ENCODE peak calls at places on chromosomes 16 and 17, in seven cellular contexts. W is small intestine; G is CD8-positive, alpha-beta memory T cell; X is PC-3; Y is left ventricle myocardium inferior; B is heart left ventricle; D is stomach. F is an unnamed sample.

GRCh38 chr17:79422236-79422635 is 188.6 kb downstream of the RBFOX3 start:
- DNase-seq in W (no peak), G (no peak), X (no peak), Y (no peak), B (no peak), D (no peak), F (no peak)

GRCh38 chr16:70574595-70575271 is 51.1 kb downstream of the SF3B3 start:
- DNase-seq in W (no peak), G (no peak), X (no peak), Y (no peak), B (no peak), D (no peak), F (no peak)

GRCh38 chr17:66715745-66716156 is 119.2 kb upstream of the CACNG5 start:
- DNase-seq in W (peak; percentile 69), G (no peak), X (peak; percentile 92), Y (no peak), B (no peak), D (no peak), F (no peak)

GRCh38 chr17:6748617-6749016 is 7.2 kb upstream of the XAF1 start:
- DNase-seq in W (no peak), G (no peak), X (no peak), Y (no peak), B (no peak), D (no peak), F (no peak)

GRCh38 chr16:67017451-67017750 is 11.5 kb upstream of the CBFB start:
- DNase-seq in W (no peak), G (no peak), X (no peak), Y (no peak), B (no peak), D (no peak), F (peak; percentile 1)

GRCh38 chr17:29124931-29125270 is 55.3 kb downstream of the MYO18A start:
- DNase-seq in W (peak; percentile 89), G (no peak), X (peak; percentile 57), Y (peak; percentile 58), B (peak; percentile 71), D (peak; percentile 96), F (peak; percentile 52)

GRCh38 chr16:27726621-27727275 is 176.8 kb downstream of the KATNIP start:
- DNase-seq in W (peak; percentile 29), G (no peak), X (peak; percentile 72), Y (no peak), B (no peak), D (no peak), F (no peak)

GRCh38 chr17:81173761-81174160 is 7.7 kb upstream of the AATK start:
- DNase-seq in W (no peak), G (no peak), X (no peak), Y (no peak), B (no peak), D (no peak), F (no peak)

GRCh38 chr16:17335826-17336492 is 134.8 kb downstream of the XYLT1 start:
- DNase-seq in W (no peak), G (no peak), X (no peak), Y (no peak), B (no peak), D (no peak), F (no peak)

GRCh38 chr17:31095239-31096105 is 695 bp downstream of the NF1 start:
- DNase-seq in W (peak; percentile 26), G (peak; percentile 13), X (peak; percentile 25), Y (peak; percentile 41), B (peak; percentile 53), D (peak; percentile 40), F (peak; percentile 65)

GRCh38 chr17:27265333-27265732 is 28.6 kb upstream of the WSB1 start:
- DNase-seq in W (no peak), G (no peak), X (peak; percentile 3), Y (no peak), B (no peak), D (no peak), F (no peak)

GRCh38 chr16:66382171-66382965 is 15.9 kb downstream of the CDH5 start:
- DNase-seq in W (no peak), G (no peak), X (peak; percentile 85), Y (no peak), B (no peak), D (no peak), F (no peak)

GRCh38 chr17:2237521-2237921 is 66.1 kb downstream of the SMG6 start:
- DNase-seq in W (no peak), G (no peak), X (no peak), Y (peak; percentile 55), B (peak; percentile 84), D (no peak), F (no peak)

GRCh38 chr17:34199932-34200534 is 55.1 kb upstream of the CCL2 start:
- DNase-seq in W (peak; percentile 76), G (peak; percentile 46), X (peak; percentile 77), Y (peak; percentile 44), B (peak; percentile 66), D (peak; percentile 78), F (peak; percentile 78)

GRCh38 chr17:14245002-14245401 is 8.3 kb upstream of the CDRT15 start:
- DNase-seq in W (no peak), G (no peak), X (no peak), Y (no peak), B (no peak), D (no peak), F (no peak)

GRCh38 chr17:43217614-43218087 is 6.0 kb downstream of the TMEM106A start:
- DNase-seq in W (no peak), G (no peak), X (no peak), Y (no peak), B (no peak), D (no peak), F (no peak)

GRCh38 chr16:56911771-56912541 is 20.0 kb upstream of the HERPUD1 start:
- DNase-seq in W (no peak), G (no peak), X (no peak), Y (peak; percentile 23), B (peak; percentile 70), D (peak; percentile 40), F (peak; percentile 82)

GRCh38 chr16:68227850-68228553 is 7.9 kb downstream of the ESRP2 start:
- DNase-seq in W (no peak), G (no peak), X (no peak), Y (no peak), B (no peak), D (peak; percentile 78), F (no peak)

GRCh38 chr16:10564591-10564990 is 15.8 kb downstream of the EMP2 start:
- DNase-seq in W (no peak), G (no peak), X (no peak), Y (no peak), B (no peak), D (no peak), F (peak; percentile 70)

GRCh38 chr17:29050176-29050575 is 7.2 kb downstream of the PIPOX start:
- DNase-seq in W (no peak), G (no peak), X (no peak), Y (no peak), B (no peak), D (no peak), F (no peak)

GRCh38 chr17:28717578-28718316 is at the start of gene RAB34:
- DNase-seq in W (no peak), G (no peak), X (peak; percentile 80), Y (peak; percentile 72), B (peak; percentile 76), D (peak; percentile 47), F (peak; percentile 94)

GRCh38 chr16:87963400-87963799 is 12.2 kb downstream of the BANP start:
- DNase-seq in W (no peak), G (peak; percentile 44), X (peak; percentile 50), Y (no peak), B (no peak), D (no peak), F (no peak)
- H3K4me1 ChIP-seq in W (no peaks in the 10 kb centered on the region), G (peaks cover 45% of the 10 kb centered on the region), X (peaks cover 11% of the 10 kb centered on the region), Y (peaks cover 69% of the 10 kb centered on the region), B (peaks cover 28% of the 10 kb centered on the region), D (peaks cover 61% of the 10 kb centered on the region), F (no peaks in the 10 kb centered on the region)

GRCh38 chr16:88739139-88739974 is 33.1 kb downstream of the CTU2 start:
- DNase-seq in W (no peak), G (no peak), X (no peak), Y (no peak), B (no peak), D (no peak), F (no peak)

GRCh38 chr16:88740727-88741055 is 34.4 kb downstream of the CTU2 start:
- DNase-seq in W (no peak), G (no peak), X (no peak), Y (no peak), B (no peak), D (no peak), F (no peak)

GRCh38 chr16:88738167-88739084 is 32.1 kb downstream of the CTU2 start:
- DNase-seq in W (no peak), G (no peak), X (no peak), Y (no peak), B (no peak), D (no peak), F (no peak)

GRCh38 chr16:88741368-88741767 is 35.1 kb downstream of the CTU2 start:
- DNase-seq in W (no peak), G (no peak), X (no peak), Y (no peak), B (no peak), D (no peak), F (no peak)

DNA sequence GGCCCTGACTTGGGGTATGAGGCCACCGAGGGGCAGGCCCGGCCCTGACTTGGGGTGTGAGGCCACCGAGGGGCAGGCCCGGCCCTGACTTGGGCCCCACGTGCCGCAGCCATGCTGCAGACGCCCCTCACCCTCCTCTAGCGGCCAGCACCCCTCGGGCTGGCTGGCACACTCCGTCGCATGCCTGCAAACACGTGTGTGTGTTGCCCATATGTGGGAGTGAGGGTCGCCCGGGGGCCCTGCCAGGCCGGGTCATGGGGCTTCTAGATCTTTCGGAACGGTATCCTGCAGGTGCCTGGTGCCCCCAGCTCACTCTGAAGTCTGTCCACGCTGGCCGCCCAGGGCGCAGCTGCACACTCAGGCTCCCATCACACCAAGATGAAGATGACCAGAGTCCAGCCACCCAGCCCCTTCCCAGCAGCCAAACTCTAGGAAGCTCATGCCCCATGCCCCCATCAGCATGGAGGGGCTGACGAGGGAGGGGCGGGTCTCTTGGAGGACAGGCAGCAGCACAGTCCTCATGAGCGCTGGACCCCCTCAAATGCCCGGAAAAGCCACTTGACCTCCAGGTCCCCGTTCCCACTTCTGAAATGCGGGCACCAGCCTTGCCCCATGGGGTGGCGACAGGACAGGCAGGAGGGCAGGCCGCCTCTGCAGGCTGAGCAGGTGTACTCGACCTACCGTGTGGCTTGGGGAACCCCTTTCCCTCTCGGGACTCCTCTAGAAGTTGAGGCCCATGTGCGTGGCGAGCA is 33.8 kb downstream of the CTU2 start:
- DNase-seq in W (no peak), G (no peak), X (no peak), Y (no peak), B (no peak), D (no peak), F (no peak)
- H3K27me3 ChIP-seq in W (no peaks in the 10 kb centered on the region), G (no peaks in the 10 kb centered on the region), X (no peaks in the 10 kb centered on the region), Y (no peaks in the 10 kb centered on the region), B (no peaks in the 10 kb centered on the region), D (no peaks in the 10 kb centered on the region), F (no peaks in the 10 kb centered on the region)

GRCh38 chr16:85387731-85388295 is 225.3 kb upstream of the GSE1 start:
- DNase-seq in W (no peak), G (no peak), X (no peak), Y (no peak), B (no peak), D (no peak), F (no peak)
- H3K4me1 ChIP-seq in W (peaks cover 4% of the 10 kb centered on the region), G (no peaks in the 10 kb centered on the region), X (peaks cover 4% of the 10 kb centered on the region), Y (peaks cover 5% of the 10 kb centered on the region), B (no peaks in the 10 kb centered on the region), D (peaks cover 33% of the 10 kb centered on the region), F (no peaks in the 10 kb centered on the region)

DNA sequence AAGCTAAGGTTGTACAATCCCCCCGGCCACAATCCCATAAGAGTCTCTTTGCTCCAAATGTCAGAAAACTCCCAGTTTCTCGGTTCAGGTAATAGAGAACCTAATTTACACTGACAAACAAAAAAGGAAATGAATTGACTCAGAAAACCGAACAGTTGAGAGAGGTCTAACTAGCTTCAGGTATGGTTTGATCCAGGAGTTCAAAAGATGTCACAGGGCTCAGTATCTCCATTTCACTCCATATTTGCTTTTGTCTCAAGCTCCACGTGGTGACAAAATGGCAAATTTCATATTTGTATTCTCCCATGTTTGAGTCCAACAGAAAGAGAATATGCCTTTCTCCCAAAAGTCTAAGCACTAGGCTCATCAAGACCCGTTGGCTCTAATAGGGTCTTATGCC is 117.4 kb downstream of the AXIN2 start:
- DNase-seq in W (no peak), G (no peak), X (no peak), Y (no peak), B (no peak), D (no peak), F (no peak)
- H3K27me3 ChIP-seq in W (no peaks in the 10 kb centered on the region), G (no peaks in the 10 kb centered on the region), X (peaks cover 30% of the 10 kb centered on the region), Y (peaks cover 10% of the 10 kb centered on the region), B (no peaks in the 10 kb centered on the region), D (peaks cover under 1% of the 10 kb centered on the region), F (no peaks in the 10 kb centered on the region)